ENCODE peak calls at places on chromosomes 6 and 20, in seven cellular contexts. A is breast epithelium, U is IMR-90, T is erythroblast, R is ovary, N is right lobe of liver, B is A549. Z is an unnamed sample.

GRCh38 chr6:88492241-88492640 is 326.1 kb upstream of the CNR1 start:
- DNase-seq in A (no peak), B (no peak), U (no peak), T (no peak), N (no peak), R (no peak), Z (no peak)

GRCh38 chr6:107866606-107867301 is 42.6 kb upstream of the SCML4 start:
- DNase-seq in B (peak), T (peak), N (no peak), U (peak), R (no peak), A (no peak), Z (no peak)

GRCh38 chr6:57013501-57013900 is 33.0 kb upstream of the KIAA1586 start:
- DNase-seq in A (no peak), N (no peak), U (peak), B (no peak), R (no peak), T (peak), Z (no peak)

GRCh38 chr20:21712443-21713059 is 7.1 kb downstream of the PAX1 start:
- DNase-seq in A (no peak), N (no peak), T (no peak), R (no peak), B (no peak), U (no peak), Z (no peak)

GRCh38 chr6:35611235-35611634 is 77.5 kb downstream of the FKBP5 start:
- DNase-seq in A (no peak), U (peak), T (no peak), R (no peak), B (no peak), N (no peak), Z (no peak)

GRCh38 chr6:36834576-36835293 is 4.5 kb downstream of the CPNE5 start:
- DNase-seq in U (no peak), N (no peak), T (no peak), B (no peak), A (no peak), R (no peak), Z (no peak)

GRCh38 chr6:131948692-131949614 is 2.2 kb downstream of the CCN2 start:
- DNase-seq in T (no peak), A (no peak), N (no peak), R (peak), U (peak), B (no peak), Z (peak)

GRCh38 chr20:52785678-52786077 is 186.5 kb upstream of the TSHZ2 start:
- DNase-seq in T (no peak), N (no peak), R (no peak), B (no peak), U (no peak), A (peak), Z (no peak)

GRCh38 chr6:71107935-71108420 is 151.1 kb upstream of the B3GAT2 start:
- DNase-seq in N (no peak), B (no peak), R (no peak), A (no peak), T (no peak), U (peak), Z (no peak)

GRCh38 chr20:2109425-2110210 is 8.0 kb downstream of the STK35 start:
- DNase-seq in T (peak), R (peak), N (no peak), B (no peak), A (no peak), U (no peak), Z (no peak)

GRCh38 chr6:11110921-11111768 is at the start of gene ERVFRD-1:
- DNase-seq in T (no peak), R (no peak), U (no peak), A (no peak), N (no peak), B (no peak), Z (no peak)

GRCh38 chr20:25992146-25992545 is 295.5 kb upstream of the ZNF337 start:
- DNase-seq in U (no peak), N (no peak), T (no peak), R (no peak), A (no peak), B (no peak), Z (no peak)

GRCh38 chr6:34298941-34299340 is 50.1 kb upstream of the SMIM29 start:
- DNase-seq in A (no peak), T (no peak), U (no peak), N (no peak), B (no peak), R (no peak), Z (no peak)

DNA sequence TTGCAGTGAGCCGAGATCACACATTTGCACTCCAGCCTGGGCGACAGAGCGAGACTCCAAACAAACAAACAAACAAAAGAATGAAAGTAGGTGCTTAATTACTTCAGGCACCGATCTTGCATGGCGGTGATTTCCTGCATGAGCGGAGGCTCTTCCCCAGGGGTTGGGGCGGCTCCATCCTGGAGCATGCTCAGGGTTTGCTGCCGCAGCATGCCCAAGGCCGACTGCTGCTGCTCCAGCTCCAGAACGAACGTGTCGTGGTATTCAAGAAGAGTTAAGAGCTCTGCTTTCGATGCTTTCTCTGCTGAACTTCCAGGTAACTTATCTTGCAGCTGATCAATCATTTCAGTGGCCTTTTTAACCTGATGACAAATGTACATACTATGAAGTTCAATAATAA is 313.8 kb downstream of the SYNE1 start:
- DNase-seq in R (no peak), T (no peak), N (no peak), U (no peak), A (no peak), B (no peak), Z (no peak)
- TF ChIP-seq POLR2A in R (no peak), T (no peak), N (no peak), U (no peak), A (no peak), B (no peak), Z (no peak)

GRCh38 chr20:33674294-33675126 is at the start of gene NECAB3:
- DNase-seq in U (peak), A (no peak), B (peak), N (peak), T (peak), R (peak), Z (peak)
- TF ChIP-seq POLR2A in U (no peak), A (no peak), B (peak), N (peak), T (peak), R (peak), Z (peak)

GRCh38 chr6:32971581-32972352 is 3.4 kb downstream of the BRD2 start:
- DNase-seq in A (peak), R (peak), U (peak), B (peak), T (peak), N (peak), Z (peak)
- TF ChIP-seq POLR2A in A (peak), R (peak), U (peak), B (peak), T (peak), N (peak), Z (peak)

GRCh38 chr6:159106627-159107241 is 61.9 kb upstream of the TAGAP start:
- DNase-seq in B (peak), T (peak), A (peak), U (peak), R (peak), N (peak), Z (peak)
- TF ChIP-seq POLR2A in B (no peak), T (peak), A (no peak), U (no peak), R (no peak), N (no peak), Z (no peak)

GRCh38 chr6:146915671-146916127 is 288.5 kb upstream of the STXBP5 start:
- DNase-seq in T (peak), R (no peak), N (no peak), B (peak), U (peak), A (no peak), Z (no peak)
- TF ChIP-seq POLR2A in T (no peak), R (no peak), N (no peak), B (no peak), U (peak), A (no peak), Z (no peak)

Z was measured in uterus.